ENCODE peak calls at places on chromosome 3, in five cellular contexts. D, H, U, I and J are unnamed samples. For H3K9me3 and H3K4me1, the result is how much of the 10 kb centered on the place peaks cover.

GRCh38 chr3:47022540-47023161 is 43.2 kb downstream of the NBEAL2 start:
- DNase-seq in H (no peak), I (no peak), D (peak), U (no peak), J (no peak)

GRCh38 chr3:193174137-193174536 is 66.9 kb upstream of the PLAAT1 start:
- DNase-seq in U (no peak), D (no peak), I (no peak), H (no peak), J (no peak)

GRCh38 chr3:172892158-172892557 is 141.6 kb downstream of the ECT2 start:
- DNase-seq in U (no peak), D (no peak), I (no peak), H (no peak), J (no peak)

GRCh38 chr3:66693461-66693912 is 192.7 kb upstream of the LRIG1 start:
- DNase-seq in U (no peak), D (peak), H (peak), I (no peak), J (no peak)

GRCh38 chr3:8769088-8769822 is at the start of gene OXTR:
- DNase-seq in H (peak), U (peak), I (peak), D (peak), J (no peak)

GRCh38 chr3:181252626-181253025 is 263.1 kb upstream of the DNAJC19 start:
- DNase-seq in D (no peak), H (no peak), U (no peak), I (peak), J (no peak)

GRCh38 chr3:97711664-97712063 is 52.9 kb upstream of the ARL6 start:
- DNase-seq in D (no peak), U (no peak), I (no peak), H (no peak), J (no peak)

GRCh38 chr3:29353807-29354206 is 72.9 kb downstream of the RBMS3 start:
- DNase-seq in I (no peak), D (no peak), H (no peak), U (no peak), J (no peak)

GRCh38 chr3:195139876-195140240 is 131.1 kb downstream of the XXYLT1 start:
- DNase-seq in U (no peak), I (no peak), D (no peak), H (no peak), J (no peak)

GRCh38 chr3:6315906-6316305 is 545.0 kb upstream of the GRM7 start:
- DNase-seq in U (no peak), I (no peak), D (no peak), H (no peak), J (no peak)

GRCh38 chr3:69763458-69763857 is 24.2 kb downstream of the MITF start:
- DNase-seq in H (no peak), I (no peak), D (no peak), U (no peak), J (no peak)

GRCh38 chr3:113589971-113590370 is 57.6 kb downstream of the SIDT1 start:
- DNase-seq in H (no peak), D (no peak), U (no peak), I (no peak), J (no peak)

GRCh38 chr3:50676031-50676705 is 1.4 kb downstream of the DOCK3 start:
- DNase-seq in H (no peak), D (no peak), U (no peak), I (no peak), J (no peak)

GRCh38 chr3:120153294-120153693 is 59.0 kb upstream of the GSK3B start:
- DNase-seq in H (no peak), D (no peak), I (no peak), U (no peak), J (no peak)

GRCh38 chr3:13378155-13378554 is 42.0 kb downstream of the NUP210 start:
- DNase-seq in D (no peak), I (no peak), H (no peak), U (no peak), J (no peak)

GRCh38 chr3:43512749-43513404 is 108.9 kb downstream of the ANO10 start:
- DNase-seq in U (no peak), I (no peak), H (no peak), D (no peak), J (no peak)

GRCh38 chr3:50181985-50182384 is 9.4 kb upstream of the GNAT1 start:
- DNase-seq in H (no peak), U (no peak), D (no peak), I (no peak), J (no peak)

GRCh38 chr3:156547637-156548036 is 7.3 kb downstream of the SSR3 start:
- DNase-seq in D (no peak), H (no peak), U (no peak), I (no peak), J (no peak)

GRCh38 chr3:95613993-95614392 is 1200.4 kb upstream of the EPHA6 start:
- DNase-seq in D (no peak), U (no peak), I (no peak), H (no peak), J (no peak)

GRCh38 chr3:197801801-197802504 is 10.9 kb downstream of the LRCH3 start:
- DNase-seq in D (no peak), I (peak), H (peak), U (no peak), J (no peak)

GRCh38 chr3:126557761-126558160 is 971 bp downstream of the C3orf22 start:
- DNase-seq in D (no peak), U (no peak), H (no peak), I (peak), J (no peak)

GRCh38 chr3:42557849-42558248 is 23.9 kb downstream of the SEC22C start:
- DNase-seq in H (no peak), U (no peak), D (no peak), I (no peak), J (no peak)

GRCh38 chr3:142501004-142501926 is 53.4 kb upstream of the XRN1 start:
- DNase-seq in I (no peak), H (no peak), U (no peak), D (no peak), J (no peak)

GRCh38 chr3:148467341-148467740 is 230.4 kb upstream of the AGTR1 start:
- DNase-seq in U (no peak), H (no peak), D (no peak), I (no peak), J (no peak)

GRCh38 chr3:11555211-11555782 is 88.4 kb downstream of the VGLL4 start:
- DNase-seq in H (no peak), I (no peak), D (no peak), U (no peak), J (no peak)

GRCh38 chr3:13132281-13132680 is 59.1 kb upstream of the IQSEC1 start:
- DNase-seq in D (no peak), U (no peak), H (no peak), I (no peak), J (no peak)

GRCh38 chr3:72177075-72178050 is 392.4 kb upstream of the PROK2 start:
- DNase-seq in I (peak), U (no peak), H (no peak), D (peak), J (no peak)

GRCh38 chr3:61571516-61572336 is 10.4 kb downstream of the PTPRG start:
- DNase-seq in I (no peak), D (no peak), H (peak), U (no peak), J (no peak)

GRCh38 chr3:17088017-17088416 is 203.3 kb downstream of the PLCL2 start:
- DNase-seq in I (no peak), H (no peak), D (no peak), U (no peak), J (no peak)

GRCh38 chr3:55936549-55937052 is 449.5 kb upstream of the WNT5A start:
- DNase-seq in I (no peak), H (no peak), U (no peak), D (no peak), J (no peak)

GRCh38 chr3:122635789-122636188 is 44.9 kb upstream of the PARP14 start:
- DNase-seq in U (no peak), I (no peak), H (no peak), D (no peak), J (no peak)

GRCh38 chr3:84224262-84224661 is 734.5 kb upstream of the CADM2 start:
- DNase-seq in I (no peak), U (no peak), D (no peak), H (no peak), J (no peak)

GRCh38 chr3:150146891-150147761 is 176.4 kb upstream of the PFN2 start:
- DNase-seq in H (no peak), D (peak), I (no peak), U (no peak), J (no peak)

GRCh38 chr3:192408721-192409151 is 318.6 kb downstream of the FGF12 start:
- DNase-seq in U (peak), I (no peak), H (no peak), D (peak), J (no peak)

GRCh38 chr3:66483006-66483928 is 17.6 kb downstream of the LRIG1 start:
- DNase-seq in U (no peak), D (peak), I (no peak), H (peak), J (no peak)

GRCh38 chr3:174477491-174477890 is 381.6 kb upstream of the NAALADL2 start:
- DNase-seq in H (no peak), D (no peak), U (no peak), I (no peak), J (no peak)

GRCh38 chr3:106534206-106534605 is 665.4 kb upstream of the CBLB start:
- DNase-seq in U (no peak), D (no peak), I (no peak), H (no peak), J (peak)

GRCh38 chr3:59938857-59939256 is 889.0 kb upstream of the CFAP20DC start:
- DNase-seq in I (no peak), D (no peak), H (no peak), U (no peak), J (no peak)
- H3K9me3 ChIP-seq in I (under half), D (under half), H (under half), U (under half), J (under half)

DNA sequence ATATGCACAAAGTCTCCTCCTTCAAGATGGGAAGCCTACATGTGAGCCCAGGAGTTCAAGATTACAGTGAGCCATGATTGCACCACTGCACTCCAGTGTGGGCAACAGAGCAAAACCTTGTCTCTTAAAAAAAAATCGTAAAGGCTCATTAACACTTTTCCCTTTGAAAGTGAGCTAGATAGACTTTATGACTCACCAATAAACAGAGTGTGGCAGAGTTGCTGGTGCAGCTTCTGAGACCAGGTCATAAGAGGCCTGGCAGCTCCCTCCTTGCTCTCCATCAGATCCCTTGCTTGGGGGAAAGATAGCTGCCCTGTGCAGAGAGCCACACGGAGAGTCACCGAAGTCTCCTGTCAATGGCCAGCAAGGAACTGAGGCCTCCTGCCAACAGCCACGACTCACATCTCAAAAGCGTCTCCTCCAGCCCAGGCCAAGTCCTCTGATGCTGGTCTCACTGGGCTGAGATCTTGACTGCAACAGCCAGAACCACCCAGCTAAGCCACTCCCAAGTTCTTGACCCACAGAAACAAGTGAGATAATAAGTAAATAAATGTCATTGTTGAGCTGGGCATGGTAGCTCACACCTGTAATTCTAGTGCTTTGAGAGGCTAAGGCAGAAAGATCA is 8.7 kb upstream of the GP9 start:
- DNase-seq in D (no peak), H (peak), I (no peak), U (no peak), J (no peak)
- H3K4me1 ChIP-seq in D (under half), H (under half), I (under half), U (under half), J (under half)

DNA sequence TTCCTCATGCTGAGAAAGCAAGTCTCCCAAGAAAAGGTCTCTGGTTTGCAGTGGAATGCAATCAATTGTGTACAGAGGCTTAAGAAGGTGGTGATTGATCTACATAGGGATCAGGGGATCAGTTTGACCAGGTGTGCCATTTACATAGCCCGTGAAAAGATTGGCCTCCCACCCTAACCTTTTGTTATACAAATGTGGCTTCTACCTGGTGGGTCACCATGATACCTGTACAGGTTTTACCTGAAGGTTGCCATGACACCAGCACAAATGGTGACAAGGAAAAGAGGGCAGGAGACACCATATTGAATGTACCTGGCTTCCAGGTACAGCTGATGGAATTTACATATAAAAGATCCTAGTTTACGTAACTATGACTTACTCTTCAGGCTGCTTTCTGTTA is 25.5 kb upstream of the TEX55 start:
- DNase-seq in I (no peak), U (no peak), H (no peak), D (no peak), J (no peak)
- H3K9me3 ChIP-seq in I (under half), U (under half), H (under half), D (under half), J (under half)

DNA sequence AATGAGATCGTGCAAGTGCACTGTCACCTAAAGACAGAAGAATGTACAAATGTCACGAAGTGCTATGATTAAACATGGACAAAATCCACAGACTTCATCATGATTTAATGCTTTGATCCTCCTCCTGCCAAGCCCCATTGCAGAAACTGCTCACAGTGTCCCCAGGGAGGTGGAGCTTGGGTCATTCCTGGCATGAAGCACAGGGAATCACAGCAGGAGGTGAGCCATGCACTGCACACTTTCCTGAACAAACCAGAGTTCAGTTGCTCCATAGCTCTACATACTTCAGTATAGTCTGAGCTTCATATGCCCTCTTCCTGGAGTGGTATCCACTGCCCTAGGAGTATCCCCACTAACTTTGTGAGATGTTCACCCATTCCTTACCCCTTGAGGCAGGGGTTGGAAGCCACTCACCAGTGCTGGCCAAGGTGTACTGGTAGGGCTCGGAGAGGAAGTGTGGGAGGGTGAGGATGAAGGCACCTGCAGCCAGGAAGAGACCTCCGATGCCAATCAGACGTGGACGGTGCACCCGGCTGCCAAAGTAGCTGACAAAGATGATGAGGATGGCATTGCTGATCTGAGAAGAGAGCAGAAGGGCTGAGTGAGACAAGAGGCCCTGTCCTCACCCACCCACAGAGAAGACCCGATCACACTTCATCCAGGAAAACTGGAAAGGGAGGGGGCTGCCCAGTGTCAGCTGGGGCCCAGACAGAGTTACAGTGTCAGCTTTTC is 56.3 kb downstream of the SLCO2A1 start:
- DNase-seq in H (no peak), U (no peak), D (no peak), I (no peak), J (no peak)
- H3K4me1 ChIP-seq in H (under half), U (under half), D (under half), I (under half), J (under half)

DNA sequence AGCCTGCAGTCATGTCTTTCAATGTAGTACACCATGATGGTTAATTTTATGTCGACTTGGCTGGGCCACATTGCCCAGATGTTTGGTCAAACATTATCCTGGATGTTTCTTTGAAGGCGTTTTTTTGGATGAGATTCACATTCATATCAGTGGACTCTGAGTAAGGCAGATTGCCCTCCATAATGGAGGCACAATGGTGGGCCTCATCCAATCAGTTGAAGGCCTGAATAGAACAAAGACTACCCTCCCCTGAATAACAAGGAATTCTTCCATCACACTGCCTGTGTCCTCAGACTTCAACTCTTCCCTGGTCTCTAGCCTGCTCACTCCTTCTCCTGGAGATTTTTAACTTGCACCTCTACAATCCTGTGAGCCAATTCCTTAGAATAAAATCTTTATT is 83.8 kb upstream of the CHL1 start:
- DNase-seq in I (no peak), H (no peak), D (no peak), U (no peak), J (no peak)
- H3K9me3 ChIP-seq in I (under half), H (under half), D (under half), U (under half), J (under half)

GRCh38 chr3:31906182-31906581 is 74.9 kb downstream of the OSBPL10 start:
- DNase-seq in D (no peak), I (no peak), H (no peak), U (no peak), J (no peak)

GRCh38 chr3:31909455-31909854 is 71.6 kb downstream of the OSBPL10 start:
- DNase-seq in D (no peak), H (no peak), U (no peak), I (no peak), J (no peak)

GRCh38 chr3:31911124-31911523 is 69.9 kb downstream of the OSBPL10 start:
- DNase-seq in I (no peak), U (no peak), H (no peak), D (no peak), J (no peak)

GRCh38 chr3:31908391-31909097 is 72.5 kb downstream of the OSBPL10 start:
- DNase-seq in I (no peak), U (peak), D (no peak), H (no peak), J (no peak)

DNA sequence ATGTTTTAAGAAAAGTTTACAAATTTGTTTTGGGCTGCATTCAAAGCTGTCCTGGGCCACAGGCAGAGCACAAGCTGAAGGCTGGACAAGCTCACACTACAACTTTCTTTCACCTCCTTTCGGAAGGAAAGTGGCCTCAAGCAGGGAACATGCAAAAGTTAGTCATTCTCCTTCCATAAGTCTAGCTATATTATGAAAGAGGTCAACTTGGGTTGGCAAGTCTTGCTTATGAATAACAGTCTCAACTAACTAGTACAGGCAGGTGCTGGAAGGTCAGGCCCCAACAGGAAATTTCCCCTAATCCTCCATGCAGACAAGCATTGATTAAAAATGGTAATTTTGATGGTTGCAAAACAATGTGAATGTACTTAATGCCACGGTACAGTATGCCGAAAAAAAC is 69.4 kb downstream of the OSBPL10 start:
- DNase-seq in H (no peak), I (no peak), U (no peak), D (no peak), J (no peak)
- H3K4me1 ChIP-seq in H (under half), I (under half), U (under half), D (under half), J (under half)

DNA sequence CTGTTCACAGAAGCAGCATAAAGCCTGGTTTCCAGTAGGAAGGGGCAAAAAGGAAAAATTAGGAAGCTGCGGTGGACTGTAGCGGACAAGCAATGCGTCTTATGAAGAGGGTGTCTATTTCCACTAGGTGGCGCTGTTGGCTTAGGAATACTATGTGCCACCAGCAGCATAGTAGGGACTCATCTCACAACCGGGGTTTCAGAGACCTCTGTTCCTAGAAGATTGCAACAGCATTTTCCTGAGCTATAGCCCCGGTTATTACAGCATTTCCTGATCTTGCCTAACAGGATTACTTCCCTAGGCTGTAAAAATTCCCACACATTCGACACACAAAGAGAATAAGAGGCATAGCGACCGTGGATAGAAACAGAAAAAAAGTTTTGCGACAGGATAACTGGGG is 683.0 kb downstream of the TBL1XR1 start:
- DNase-seq in I (peak), D (no peak), U (peak), H (no peak), J (no peak)
- H3K9me3 ChIP-seq in I (under half), D (under half), U (under half), H (under half), J (under half)